ENCODE peak calls at places on chromosomes 12 and 14, in five cellular contexts. One of them, this sample, is unnamed.

GRCh38 chr12:96882862-96883261 is 24.2 kb upstream of the NEDD1 start:
- DNase-seq in H7: no peak
- DNase-seq in WTC11: no peak
- DNase-seq in H4: no peak
- DNase-seq in cerebellar nuclear complex: no peak
- DNase-seq in this sample: no peak

GRCh38 chr12:109463776-109464175 is 13.3 kb downstream of the KCTD10 start:
- DNase-seq in H4: peak
- DNase-seq in H7: peak
- DNase-seq in cerebellar nuclear complex: no peak
- DNase-seq in WTC11: no peak
- DNase-seq in this sample: no peak

GRCh38 chr14:57362356-57362755 is 28.0 kb upstream of the NAA30 start:
- DNase-seq in cerebellar nuclear complex: no peak
- DNase-seq in H7: no peak
- DNase-seq in WTC11: no peak
- DNase-seq in H4: no peak
- DNase-seq in this sample: no peak

GRCh38 chr14:99690636-99691035 is 6.5 kb downstream of the CYP46A1 start:
- DNase-seq in H4: no peak
- DNase-seq in H7: no peak
- DNase-seq in cerebellar nuclear complex: no peak
- DNase-seq in WTC11: no peak
- DNase-seq in this sample: no peak

GRCh38 chr12:6821271-6821673 is 349 bp upstream of the GPR162 start:
- DNase-seq in H4: peak
- DNase-seq in H7: no peak
- DNase-seq in WTC11: peak
- DNase-seq in cerebellar nuclear complex: peak
- DNase-seq in this sample: no peak

GRCh38 chr14:52043690-52044089 is 25.2 kb downstream of the NID2 start:
- DNase-seq in WTC11: peak
- DNase-seq in H7: peak
- DNase-seq in H4: peak
- DNase-seq in cerebellar nuclear complex: no peak
- DNase-seq in this sample: peak

GRCh38 chr12:65699251-65699650 is 125.0 kb upstream of the HMGA2 start:
- DNase-seq in H4: peak
- DNase-seq in H7: no peak
- DNase-seq in cerebellar nuclear complex: no peak
- DNase-seq in WTC11: no peak
- DNase-seq in this sample: no peak

GRCh38 chr12:67382206-67382871 is 113.2 kb downstream of the CAND1 start:
- DNase-seq in H7: no peak
- DNase-seq in cerebellar nuclear complex: no peak
- DNase-seq in H4: no peak
- DNase-seq in WTC11: no peak
- DNase-seq in this sample: no peak

GRCh38 chr12:96120359-96121100 is 73.6 kb upstream of the ELK3 start:
- DNase-seq in H4: no peak
- DNase-seq in WTC11: peak
- DNase-seq in cerebellar nuclear complex: no peak
- DNase-seq in H7: peak
- DNase-seq in this sample: peak

GRCh38 chr12:103503546-103504480 is 8.0 kb upstream of the C12orf42 start:
- DNase-seq in H4: no peak
- DNase-seq in cerebellar nuclear complex: no peak
- DNase-seq in WTC11: peak
- DNase-seq in H7: peak
- DNase-seq in this sample: peak

GRCh38 chr14:67940894-67941455 is 121.4 kb downstream of the RAD51B start:
- DNase-seq in H4: peak
- DNase-seq in H7: no peak
- DNase-seq in cerebellar nuclear complex: no peak
- DNase-seq in WTC11: no peak
- DNase-seq in this sample: no peak

GRCh38 chr12:78863482-78864427 is 819 bp upstream of the SYT1 start:
- DNase-seq in H4: peak
- DNase-seq in H7: peak
- DNase-seq in cerebellar nuclear complex: no peak
- DNase-seq in WTC11: peak
- DNase-seq in this sample: peak

GRCh38 chr12:25435431-25435830 is 117.7 kb downstream of the LMNTD1 start:
- DNase-seq in H7: no peak
- DNase-seq in WTC11: no peak
- DNase-seq in H4: no peak
- DNase-seq in cerebellar nuclear complex: no peak
- DNase-seq in this sample: no peak

GRCh38 chr12:120669055-120669828 is 17.7 kb upstream of the MLEC start:
- DNase-seq in WTC11: peak
- DNase-seq in cerebellar nuclear complex: no peak
- DNase-seq in H4: no peak
- DNase-seq in H7: peak
- DNase-seq in this sample: no peak

GRCh38 chr14:102910442-102910841 is 12.0 kb upstream of the AMN start:
- DNase-seq in H7: peak
- DNase-seq in H4: no peak
- DNase-seq in WTC11: no peak
- DNase-seq in cerebellar nuclear complex: no peak
- DNase-seq in this sample: no peak

GRCh38 chr12:53044052-53044581 is 5.7 kb upstream of the TNS2 start:
- DNase-seq in H4: no peak
- DNase-seq in H7: peak
- DNase-seq in WTC11: no peak
- DNase-seq in cerebellar nuclear complex: no peak
- DNase-seq in this sample: no peak

GRCh38 chr12:50862316-50862715 is 19.6 kb downstream of the TMPRSS12 start:
- DNase-seq in WTC11: no peak
- DNase-seq in cerebellar nuclear complex: no peak
- DNase-seq in H4: peak
- DNase-seq in H7: no peak
- DNase-seq in this sample: no peak

GRCh38 chr12:127550271-127550670 is 716.7 kb upstream of the TMEM132C start:
- DNase-seq in WTC11: no peak
- DNase-seq in H7: no peak
- DNase-seq in cerebellar nuclear complex: no peak
- DNase-seq in H4: peak
- DNase-seq in this sample: no peak

GRCh38 chr12:117261267-117261666 is 71.0 kb upstream of the FBXO21 start:
- DNase-seq in cerebellar nuclear complex: no peak
- DNase-seq in WTC11: no peak
- DNase-seq in H7: no peak
- DNase-seq in H4: no peak
- DNase-seq in this sample: no peak

GRCh38 chr14:21090194-21090939 is 8.1 kb downstream of the ZNF219 start:
- DNase-seq in WTC11: peak
- DNase-seq in cerebellar nuclear complex: no peak
- DNase-seq in H4: no peak
- DNase-seq in H7: peak
- DNase-seq in this sample: no peak

GRCh38 chr14:73833530-73834257 is 17.9 kb upstream of the PTGR2 start:
- DNase-seq in H7: peak
- DNase-seq in H4: peak
- DNase-seq in WTC11: no peak
- DNase-seq in cerebellar nuclear complex: no peak
- DNase-seq in this sample: no peak

GRCh38 chr12:75705749-75706719 is 194.6 kb upstream of the KRR1 start:
- DNase-seq in WTC11: no peak
- DNase-seq in cerebellar nuclear complex: no peak
- DNase-seq in H7: no peak
- DNase-seq in H4: peak
- DNase-seq in this sample: no peak

GRCh38 chr12:19130224-19131019 is 889 bp downstream of the PLEKHA5 start:
- DNase-seq in H4: peak
- DNase-seq in WTC11: peak
- DNase-seq in cerebellar nuclear complex: no peak
- DNase-seq in H7: peak
- DNase-seq in this sample: peak

GRCh38 chr14:36520601-36521525 is 831 bp upstream of the NKX2-1 start:
- DNase-seq in H7: peak
- DNase-seq in WTC11: peak
- DNase-seq in H4: peak
- DNase-seq in cerebellar nuclear complex: no peak
- DNase-seq in this sample: no peak

GRCh38 chr12:119025786-119026185 is 44.4 kb downstream of the SRRM4 start:
- DNase-seq in H4: no peak
- DNase-seq in WTC11: no peak
- DNase-seq in H7: no peak
- DNase-seq in cerebellar nuclear complex: no peak
- DNase-seq in this sample: no peak

GRCh38 chr12:44876554-44877275 is 600 bp upstream of the NELL2 start:
- DNase-seq in cerebellar nuclear complex: no peak
- DNase-seq in H7: peak
- DNase-seq in WTC11: peak
- DNase-seq in H4: peak
- DNase-seq in this sample: peak

GRCh38 chr12:52598966-52599365 is 2.3 kb downstream of the KRT72 start:
- DNase-seq in H7: no peak
- DNase-seq in H4: no peak
- DNase-seq in cerebellar nuclear complex: no peak
- DNase-seq in WTC11: no peak
- DNase-seq in this sample: no peak

GRCh38 chr12:113931517-113931916 is 34.6 kb downstream of the RBM19 start:
- DNase-seq in cerebellar nuclear complex: no peak
- DNase-seq in H7: no peak
- DNase-seq in WTC11: no peak
- DNase-seq in H4: no peak
- DNase-seq in this sample: no peak